ENCODE peak calls at places on chromosomes 13 and 19, in seven cellular contexts. D, T, Y, I, U, O and P are unnamed samples.
A peak's percentile ranks its signal among the peaks of the same experiment; 100 is the strongest.

GRCh38 chr19:16824658-16825311 is 4.4 kb upstream of the SIN3B start:
- DNase-seq in D (no peak), O (no peak), T (no peak), Y (peak; percentile 71), U (no peak), I (no peak), P (no peak)

GRCh38 chr19:20444202-20444885 is 121.2 kb downstream of the ZNF737 start:
- DNase-seq in Y (no peak), D (no peak), T (no peak), U (no peak), O (no peak), I (no peak), P (no peak)

GRCh38 chr19:40326201-40326600 is 22.0 kb downstream of the C19orf47 start:
- DNase-seq in D (no peak), T (no peak), Y (no peak), U (no peak), O (no peak), I (no peak), P (no peak)

GRCh38 chr13:48400820-48401219 is 12.1 kb downstream of the LPAR6 start:
- DNase-seq in D (no peak), O (no peak), T (no peak), U (no peak), I (no peak), Y (peak; percentile 98), P (peak; percentile 47)

GRCh38 chr19:52542984-52543664 is 15.7 kb downstream of the ZNF808 start:
- DNase-seq in O (peak; percentile 33), I (no peak), T (no peak), U (no peak), Y (no peak), D (no peak), P (no peak)

GRCh38 chr13:76687467-76687866 is 198.7 kb downstream of the KCTD12 start:
- DNase-seq in D (no peak), T (no peak), U (no peak), Y (no peak), I (no peak), O (peak; percentile 1), P (no peak)

GRCh38 chr13:111178417-111178816 is 63.3 kb downstream of the ARHGEF7 start:
- DNase-seq in T (no peak), U (no peak), D (no peak), O (no peak), I (no peak), Y (no peak), P (no peak)

GRCh38 chr19:17944301-17944700 is 11.5 kb downstream of the CCDC124 start:
- DNase-seq in D (no peak), I (no peak), U (no peak), Y (peak; percentile 83), T (no peak), O (no peak), P (no peak)

GRCh38 chr19:15787611-15788155 is at the start of gene OR10H5:
- DNase-seq in U (no peak), I (no peak), T (no peak), Y (no peak), D (no peak), O (no peak), P (no peak)

GRCh38 chr13:30408319-30409101 is 13.8 kb upstream of the UBE2L5 start:
- DNase-seq in I (peak; percentile 86), T (peak; percentile 97), Y (peak; percentile 75), O (peak; percentile 97), U (peak; percentile 94), D (peak; percentile 88), P (peak; percentile 69)

GRCh38 chr19:46192990-46193650 is 36.4 kb upstream of the IGFL1 start:
- DNase-seq in T (no peak), I (no peak), D (no peak), U (no peak), O (peak; percentile 38), Y (peak; percentile 82), P (peak; percentile 91)

GRCh38 chr19:28168557-28168956 is 1044.4 kb downstream of the UQCRFS1 start:
- DNase-seq in Y (no peak), O (no peak), U (no peak), I (no peak), D (no peak), T (no peak), P (no peak)

GRCh38 chr13:30222253-30222652 is 85.1 kb downstream of the KATNAL1 start:
- DNase-seq in I (no peak), U (no peak), O (no peak), Y (no peak), D (no peak), T (no peak), P (no peak)

GRCh38 chr13:45055902-45056648 is 64.2 kb upstream of the GTF2F2 start:
- DNase-seq in O (peak; percentile 49), Y (peak; percentile 83), D (no peak), I (no peak), T (no peak), U (no peak), P (no peak)

GRCh38 chr19:16888629-16889371 is at the start of gene F2RL3:
- DNase-seq in T (no peak), I (no peak), D (no peak), U (no peak), O (no peak), Y (no peak), P (no peak)

GRCh38 chr19:55624109-55625003 is at the start of gene ZNF784:
- DNase-seq in D (peak; percentile 97), I (peak; percentile 94), Y (peak; percentile 70), O (peak; percentile 95), U (peak; percentile 93), T (peak; percentile 96), P (peak; percentile 96)

GRCh38 chr19:18865973-18866799 is 29.8 kb downstream of the CERS1 start:
- DNase-seq in T (peak; percentile 77), I (peak; percentile 45), D (peak; percentile 92), U (peak; percentile 67), Y (peak; percentile 27), O (peak; percentile 69), P (peak; percentile 52)

GRCh38 chr13:44052843-44053607 is 173.3 kb downstream of the LACC1 start:
- DNase-seq in O (no peak), U (no peak), D (no peak), I (no peak), Y (peak; percentile 34), T (no peak), P (no peak)

GRCh38 chr13:95044452-95045205 is 256.6 kb downstream of the ABCC4 start:
- DNase-seq in D (no peak), O (no peak), U (no peak), T (no peak), Y (no peak), I (no peak), P (peak; percentile 58)

GRCh38 chr13:103663996-103664395 is 597.8 kb upstream of the SLC10A2 start:
- DNase-seq in D (no peak), Y (peak; percentile 57), T (no peak), U (no peak), I (no peak), O (no peak), P (no peak)

GRCh38 chr19:2453431-2454025 is 3.2 kb downstream of the LMNB2 start:
- DNase-seq in U (no peak), O (no peak), Y (no peak), D (no peak), I (no peak), T (no peak), P (no peak)

GRCh38 chr13:76647550-76647949 is 238.7 kb downstream of the KCTD12 start:
- DNase-seq in T (no peak), O (no peak), I (no peak), U (no peak), Y (no peak), D (no peak), P (no peak)

GRCh38 chr13:98524793-98525192 is 52.1 kb downstream of the STK24 start:
- DNase-seq in I (no peak), O (no peak), U (no peak), Y (no peak), D (no peak), T (no peak), P (no peak)

GRCh38 chr13:107867701-107868661 is 347.4 kb downstream of the LIG4 start:
- DNase-seq in I (no peak), D (peak; percentile 60), O (no peak), T (peak; percentile 59), Y (no peak), U (peak; percentile 49), P (peak; percentile 15)

GRCh38 chr19:4969772-4970531 is 1.0 kb downstream of the KDM4B start:
- DNase-seq in O (no peak), T (no peak), U (no peak), Y (peak; percentile 22), I (no peak), D (no peak), P (no peak)

GRCh38 chr13:108402850-108403249 is 133.3 kb downstream of the TNFSF13B start:
- DNase-seq in T (no peak), O (no peak), D (no peak), I (no peak), Y (no peak), U (no peak), P (no peak)

GRCh38 chr19:38213911-38214625 is 10.0 kb downstream of the DPF1 start:
- DNase-seq in Y (no peak), I (no peak), T (no peak), D (no peak), O (peak; percentile 81), U (no peak), P (no peak)

GRCh38 chr13:99658266-99658991 is 157.2 kb downstream of the TM9SF2 start:
- DNase-seq in T (peak; percentile 54), I (peak; percentile 30), O (peak; percentile 60), D (peak; percentile 35), U (peak; percentile 43), Y (peak; percentile 5), P (peak; percentile 64)

GRCh38 chr13:33286143-33286542 is 588 bp upstream of the STARD13 start:
- DNase-seq in U (no peak), O (no peak), Y (no peak), I (no peak), T (no peak), D (no peak), P (no peak)

GRCh38 chr19:33375156-33375744 is 1.7 kb downstream of the CEBPG start:
- DNase-seq in I (no peak), Y (peak; percentile 11), O (no peak), T (no peak), D (no peak), U (no peak), P (no peak)

GRCh38 chr19:13958043-13958442 is 5.7 kb downstream of the DCAF15 start:
- DNase-seq in T (no peak), U (no peak), I (no peak), D (no peak), O (no peak), Y (no peak), P (no peak)

GRCh38 chr13:65926750-65927171 is 1303.4 kb downstream of the PCDH9 start:
- DNase-seq in I (no peak), U (no peak), O (no peak), Y (no peak), D (no peak), T (no peak), P (peak; percentile 0)

GRCh38 chr19:49856574-49857021 is 5.6 kb downstream of the PTOV1 start:
- DNase-seq in T (no peak), I (no peak), Y (no peak), U (no peak), D (no peak), O (no peak), P (no peak)

GRCh38 chr19:16860118-16860517 is 28.7 kb upstream of the F2RL3 start:
- DNase-seq in Y (no peak), D (no peak), T (no peak), O (no peak), U (no peak), I (no peak), P (no peak)

GRCh38 chr19:58037927-58038687 is 4.3 kb downstream of the ZSCAN1 start:
- DNase-seq in T (no peak), U (no peak), O (no peak), D (no peak), I (no peak), Y (no peak), P (no peak)

GRCh38 chr19:20471441-20471840 is 94.1 kb downstream of the ZNF737 start:
- DNase-seq in Y (no peak), I (no peak), O (no peak), U (no peak), D (no peak), T (no peak), P (no peak)